ENCODE peak calls at places on chromosomes 12 and 14, in four cellular contexts. A is Panc1, N is HepG2, X is stomach. T is an unnamed sample. For H3K4me1, the result is how much of the 10 kb centered on the place peaks cover.

GRCh38 chr14:35398095-35398584 is 6.4 kb downstream of the NFKBIA start:
- DNase-seq in X (no peak), A (no peak), N (no peak), T (no peak)

GRCh38 chr14:36493761-36494160 is 26.3 kb downstream of the NKX2-1 start:
- DNase-seq in X (no peak), N (no peak), A (no peak), T (no peak)

GRCh38 chr12:2973566-2973965 is 14.4 kb downstream of the TEAD4 start:
- DNase-seq in X (no peak), A (no peak), N (no peak), T (no peak)

GRCh38 chr12:41476499-41476898 is 288.4 kb downstream of the PDZRN4 start:
- DNase-seq in X (no peak), A (no peak), N (no peak), T (no peak)

GRCh38 chr12:94172031-94172430 is 23.7 kb downstream of the PLXNC1 start:
- DNase-seq in A (no peak), N (peak), X (no peak), T (no peak)

GRCh38 chr14:54257424-54257823 is 139.4 kb upstream of the CDKN3 start:
- DNase-seq in A (no peak), X (no peak), N (no peak), T (no peak)

GRCh38 chr14:35374273-35374681 is 30.3 kb downstream of the NFKBIA start:
- DNase-seq in A (peak), N (peak), X (peak), T (no peak)

GRCh38 chr12:47941475-47942326 is 21.7 kb upstream of the TMEM106C start:
- DNase-seq in N (no peak), A (no peak), X (no peak), T (no peak)

GRCh38 chr12:49456280-49456679 is 82.5 kb upstream of the KCNH3 start:
- DNase-seq in A (no peak), N (no peak), X (no peak), T (no peak)

GRCh38 chr14:52073251-52073650 is 4.4 kb upstream of the NID2 start:
- DNase-seq in X (no peak), A (no peak), N (no peak), T (no peak)

GRCh38 chr12:64796205-64796845 is 28.1 kb upstream of the TBC1D30 start:
- DNase-seq in A (peak), N (peak), X (peak), T (no peak)

GRCh38 chr14:94009767-94010166 is 12.7 kb downstream of the CCDC197 start:
- DNase-seq in N (no peak), A (no peak), X (no peak), T (no peak)

GRCh38 chr14:71604231-71604630 is 328.0 kb upstream of the RGS6 start:
- DNase-seq in N (no peak), A (no peak), X (no peak), T (no peak)

GRCh38 chr14:60905930-60906329 is 74.9 kb downstream of the TRMT5 start:
- DNase-seq in N (no peak), X (no peak), A (no peak), T (no peak)

GRCh38 chr12:111443586-111443985 is 37.9 kb downstream of the SH2B3 start:
- DNase-seq in N (no peak), X (peak), A (no peak), T (no peak)

GRCh38 chr14:103122578-103123127 is 608 bp upstream of the TNFAIP2 start:
- DNase-seq in X (no peak), A (no peak), N (no peak), T (no peak)

DNA sequence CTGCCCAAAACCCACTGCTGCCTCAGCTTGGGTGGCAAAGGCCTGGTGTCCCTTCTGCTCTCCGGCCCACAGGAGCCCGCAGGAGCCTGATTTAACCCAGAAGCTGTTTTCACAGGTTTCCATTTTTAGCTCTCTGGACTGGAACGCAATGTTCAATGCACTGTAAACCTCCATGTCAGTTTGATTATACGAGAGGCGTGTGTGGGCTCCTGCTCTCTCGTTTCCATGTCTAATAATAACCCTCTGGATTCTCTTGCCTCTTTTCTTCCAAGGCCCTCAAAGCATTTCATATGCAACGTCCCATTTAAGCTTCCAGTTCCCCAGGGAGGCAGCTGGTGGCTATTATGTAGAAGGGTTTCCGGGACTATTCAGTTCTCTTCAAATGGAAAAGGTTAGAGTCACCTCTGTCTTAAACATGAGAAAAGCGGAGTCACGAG is 161.1 kb downstream of the SUDS3 start:
- DNase-seq in A (no peak), N (no peak), X (no peak), T (no peak)
- H3K4me1 ChIP-seq in A (under half), N (under half), X (under half), T (under half)

GRCh38 chr14:37599527-37600368 is 4.3 kb downstream of the TTC6 start:
- DNase-seq in X (no peak), A (no peak), N (no peak), T (no peak)
- H3K4me3 ChIP-seq in X (peak), A (peak), N (no peak), T (peak)

DNA sequence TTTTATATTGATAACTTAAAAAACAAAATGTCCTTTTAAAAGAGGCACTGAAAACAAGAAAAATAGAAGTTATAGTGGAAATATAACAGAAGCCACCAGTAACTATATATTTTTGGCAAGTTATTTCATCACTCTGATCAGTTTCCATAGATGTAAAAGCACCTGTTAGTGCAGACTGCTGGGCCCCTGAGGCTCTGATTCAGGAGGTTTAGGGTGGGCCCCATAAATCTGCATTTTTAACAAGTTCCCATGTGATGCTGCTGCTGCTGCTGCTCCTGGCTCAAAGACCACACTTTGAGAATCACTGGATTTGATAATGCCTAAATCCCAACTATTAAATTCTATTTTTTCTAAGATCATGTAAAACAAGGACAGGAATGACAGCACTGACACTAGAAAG is 251.1 kb downstream of the MED13L start:
- DNase-seq in N (no peak), X (no peak), A (no peak), T (no peak)
- TF ChIP-seq POLR2AphosphoS5 in N (no peak), X (no peak), A (no peak), T (no peak)

DNA sequence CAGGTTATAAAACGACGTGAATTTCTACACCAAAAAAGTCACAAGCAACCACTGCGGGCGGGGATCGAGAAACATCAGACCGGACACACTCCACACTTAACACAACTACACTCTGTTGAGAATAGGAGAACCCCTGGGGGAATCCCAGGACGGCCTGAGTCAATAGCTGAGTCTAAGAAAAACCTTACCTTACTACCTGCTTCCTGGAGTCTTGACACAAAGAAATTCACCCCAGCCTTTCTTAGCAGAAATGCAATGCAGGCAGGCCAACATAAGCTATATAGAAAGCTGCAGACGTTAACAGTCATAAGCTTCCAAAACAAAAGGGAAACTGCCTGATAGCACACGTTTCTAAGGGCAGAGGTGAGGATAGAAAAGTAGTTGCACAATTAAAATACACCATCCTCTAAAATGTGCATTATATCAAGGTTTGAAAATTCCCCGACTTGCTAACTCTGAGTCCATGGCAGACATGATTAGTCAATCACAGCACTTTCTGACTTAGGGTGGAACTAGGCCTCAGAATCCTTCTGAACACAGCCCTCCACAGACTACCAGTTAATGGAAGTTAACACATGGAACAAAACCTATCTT is 68.0 kb downstream of the CCDC88C start:
- DNase-seq in X (no peak), N (no peak), A (no peak), T (no peak)
- H3K4me1 ChIP-seq in X (half or more), N (under half), A (under half), T (under half)

GRCh38 chr12:11810962-11811361 is 161.5 kb downstream of the ETV6 start:
- DNase-seq in N (no peak), X (no peak), A (no peak), T (no peak)

GRCh38 chr12:11815397-11815796 is 165.9 kb downstream of the ETV6 start:
- DNase-seq in N (no peak), X (no peak), A (no peak), T (no peak)

GRCh38 chr12:11814362-11814761 is 164.9 kb downstream of the ETV6 start:
- DNase-seq in A (no peak), N (peak), X (no peak), T (no peak)

GRCh38 chr12:11813422-11813813 is 163.9 kb downstream of the ETV6 start:
- DNase-seq in N (no peak), X (no peak), A (no peak), T (no peak)

DNA sequence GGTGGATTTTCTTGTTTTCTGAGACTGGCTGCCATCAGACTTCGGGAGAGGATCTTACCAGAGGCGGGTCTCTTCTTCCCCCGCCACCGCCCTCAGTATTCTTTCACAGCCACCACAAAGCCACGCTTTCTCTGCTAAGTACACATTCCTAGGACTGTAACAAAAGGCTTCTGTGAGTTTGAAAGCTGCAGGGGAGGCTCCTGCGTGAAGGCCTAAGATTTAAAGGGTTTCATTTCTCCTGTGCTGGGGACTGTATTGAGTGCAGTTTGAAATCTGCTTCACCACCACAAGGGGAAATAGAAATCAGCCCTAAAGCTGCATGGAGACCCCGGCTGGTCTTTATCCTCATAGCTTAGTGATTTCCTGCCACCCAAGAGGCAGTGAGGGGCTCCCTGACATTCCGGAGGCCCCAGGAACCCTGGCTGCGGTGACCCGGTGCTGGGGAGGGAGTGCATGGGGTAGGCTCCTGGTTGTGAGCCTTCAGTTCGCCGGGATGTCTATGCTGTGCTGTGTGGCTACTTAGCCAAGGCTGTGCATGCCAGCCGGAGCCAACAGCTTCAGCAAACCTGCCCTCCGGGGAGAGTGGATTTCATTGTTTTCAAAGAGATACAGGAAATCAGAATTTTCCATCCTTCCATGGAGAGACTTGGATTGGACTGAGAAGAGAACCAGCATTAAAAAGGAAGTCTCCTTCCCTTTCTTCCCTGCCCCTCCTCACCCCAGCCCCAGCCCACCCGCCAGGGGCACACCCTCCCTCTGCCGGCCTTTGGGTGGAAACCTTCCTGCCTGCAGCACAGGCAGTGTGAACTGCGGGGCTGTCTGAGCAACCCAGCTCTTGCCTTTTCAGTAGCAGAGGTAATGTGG is 163.3 kb downstream of the ETV6 start:
- DNase-seq in A (no peak), X (no peak), N (peak), T (no peak)
- H3K4me3 ChIP-seq in A (peak), X (peak), N (peak), T (peak)

GRCh38 chr12:77190022-77190421 is 124.7 kb upstream of the E2F7 start:
- DNase-seq in A (no peak), N (no peak), X (no peak), T (no peak)
- TF ChIP-seq POLR2AphosphoS5 in A (no peak), N (no peak), X (no peak), T (no peak)

DNA sequence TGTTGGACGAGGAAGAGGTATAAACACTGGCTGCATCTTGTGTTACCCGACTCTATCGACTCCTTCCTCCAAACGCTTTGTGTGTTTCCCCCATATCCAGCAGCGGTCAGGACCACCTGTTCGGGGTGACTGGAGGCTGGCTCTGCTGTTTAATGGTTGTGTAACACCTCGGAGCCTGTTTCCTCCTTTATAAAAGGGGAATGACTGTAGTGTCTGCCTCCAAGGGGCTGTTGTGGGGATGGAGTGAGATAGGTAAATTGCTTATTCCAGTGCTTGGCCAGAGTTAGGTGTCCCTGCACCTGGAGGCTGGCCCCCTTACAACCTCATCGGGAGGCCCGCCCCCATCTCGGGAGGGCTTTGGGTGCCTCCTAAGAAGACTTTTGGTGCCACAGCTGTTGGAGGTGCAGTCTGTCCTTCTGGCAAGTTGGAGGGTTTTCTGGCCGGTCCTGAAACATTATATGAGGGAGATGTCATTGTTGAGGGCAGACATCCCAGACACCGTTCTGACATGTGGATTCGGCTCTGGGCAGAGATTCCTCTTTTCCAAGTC is 1.1 kb downstream of the MLXIP start:
- DNase-seq in N (no peak), X (no peak), A (no peak), T (no peak)
- H3K4me1 ChIP-seq in N (half or more), X (half or more), A (under half), T (under half)

GRCh38 chr12:52248541-52249035 is 15.5 kb downstream of the KRT7 start:
- DNase-seq in X (peak), A (no peak), N (no peak), T (no peak)
- H3K4me3 ChIP-seq in X (no peak), A (no peak), N (no peak), T (no peak)

DNA sequence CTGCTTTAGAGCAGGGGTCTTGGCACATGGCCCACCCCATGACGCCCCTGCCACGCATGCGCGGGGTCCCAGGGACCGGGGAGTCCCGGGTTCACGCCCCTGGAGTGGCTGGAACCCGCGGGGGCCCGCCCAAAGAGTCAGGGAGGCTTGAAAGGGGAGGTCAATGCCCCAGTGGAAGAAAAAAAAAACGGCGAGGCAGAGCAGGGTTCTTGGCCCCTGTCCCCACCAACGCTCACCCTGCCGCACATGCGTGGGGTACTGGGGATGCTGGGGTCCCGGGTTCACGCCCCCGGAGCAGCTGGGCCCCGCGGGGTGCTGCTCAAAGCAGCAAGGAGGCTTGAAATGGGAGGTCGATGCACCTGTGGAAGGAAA is 319.1 kb downstream of the ALG10 start:
- DNase-seq in X (no peak), N (no peak), A (no peak), T (no peak)
- TF ChIP-seq POLR2AphosphoS5 in X (no peak), N (no peak), A (no peak), T (no peak)

DNA sequence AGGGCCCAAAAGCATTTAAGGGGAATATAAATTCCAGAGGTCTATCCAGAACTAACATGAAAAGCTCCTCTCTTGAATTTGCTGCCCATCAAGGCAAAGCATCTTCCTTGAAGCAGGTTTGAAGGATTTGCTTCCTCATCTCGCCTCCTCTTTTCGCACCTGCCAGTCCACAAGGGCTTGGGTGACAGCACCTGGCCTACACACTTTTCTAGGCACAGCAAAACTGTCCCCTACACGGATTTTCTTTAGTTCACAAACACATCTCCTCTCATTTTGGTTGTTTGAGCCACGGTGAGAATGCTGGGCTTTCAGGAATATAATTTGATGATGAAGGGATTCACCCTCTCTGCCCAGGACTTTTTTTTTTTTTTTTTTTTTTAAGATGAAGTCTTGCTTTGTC is 36.9 kb upstream of the ATP23 start:
- DNase-seq in A (no peak), N (no peak), X (no peak), T (no peak)
- H3K4me1 ChIP-seq in A (under half), N (under half), X (under half), T (under half)